ENCODE peak calls at places on chromosomes 12 and 14, in six cellular contexts. A is IMR-90, Y is neuronal stem cell, S is H9, N is trophoblast cell, V is H1. R is an unnamed sample.

GRCh38 chr14:68691031-68691864 is 101.6 kb downstream of the ZFP36L1 start:
- DNase-seq in V (no peak), Y (peak; percentile 79), A (no peak), S (peak; percentile 68), N (no peak), R (no peak)

GRCh38 chr12:57821474-57822214 is 3.1 kb upstream of the AVIL start:
- DNase-seq in Y (no peak), S (no peak), N (no peak), V (no peak), A (no peak), R (no peak)

GRCh38 chr12:87847147-87847546 is 182.1 kb downstream of the C12orf50 start:
- DNase-seq in Y (no peak), N (no peak), S (peak; percentile 46), V (no peak), A (no peak), R (no peak)

GRCh38 chr12:57106021-57106708 is 5.0 kb downstream of the STAT6 start:
- DNase-seq in V (no peak), A (no peak), Y (no peak), S (no peak), N (no peak), R (no peak)

GRCh38 chr14:87852107-87852506 is 140.9 kb downstream of the GALC start:
- DNase-seq in N (no peak), S (no peak), Y (no peak), A (no peak), V (no peak), R (no peak)

GRCh38 chr14:51395361-51395849 is 155.4 kb downstream of the TMX1 start:
- DNase-seq in N (peak; percentile 39), V (no peak), Y (no peak), A (peak; percentile 89), S (peak; percentile 38), R (peak; percentile 83)

GRCh38 chr14:105499256-105500035 is 8.4 kb downstream of the TEDC1 start:
- DNase-seq in N (peak; percentile 36), V (no peak), Y (no peak), A (no peak), S (peak; percentile 31), R (no peak)

GRCh38 chr14:62711351-62712023 is 333.8 kb downstream of the KCNH5 start:
- DNase-seq in V (no peak), A (no peak), Y (no peak), S (no peak), N (no peak), R (no peak)

GRCh38 chr14:71103662-71104484 is 196.6 kb downstream of the PCNX1 start:
- DNase-seq in A (peak; percentile 80), V (no peak), N (peak; percentile 84), Y (peak; percentile 37), S (no peak), R (peak; percentile 66)

GRCh38 chr12:90399317-90399716 is 555.7 kb downstream of the CCER1 start:
- DNase-seq in A (no peak), Y (no peak), V (no peak), N (no peak), S (no peak), R (peak; percentile 63)

GRCh38 chr12:1507308-1507707 is 87.1 kb downstream of the FBXL14 start:
- DNase-seq in Y (no peak), S (peak; percentile 25), N (no peak), V (no peak), A (no peak), R (no peak)

GRCh38 chr12:94141004-94141764 is 7.2 kb upstream of the PLXNC1 start:
- DNase-seq in S (no peak), A (no peak), V (no peak), N (no peak), Y (no peak), R (no peak)

GRCh38 chr14:75418779-75419768 is 8.7 kb upstream of the JDP2 start:
- DNase-seq in V (peak; percentile 79), Y (peak; percentile 33), S (peak; percentile 92), N (peak; percentile 34), A (no peak), R (no peak)

GRCh38 chr14:49940805-49941421 is 48.0 kb downstream of the ARF6 start:
- DNase-seq in A (peak; percentile 64), N (peak; percentile 82), Y (no peak), V (no peak), S (no peak), R (peak; percentile 45)

GRCh38 chr12:25386823-25387134 is 136.1 kb upstream of the KRAS start:
- DNase-seq in A (no peak), V (no peak), S (no peak), N (no peak), Y (no peak), R (no peak)

GRCh38 chr12:79143803-79144202 is 279.2 kb downstream of the SYT1 start:
- DNase-seq in S (no peak), N (no peak), Y (no peak), A (no peak), V (no peak), R (no peak)

GRCh38 chr12:123062682-123063426 is 82.4 kb downstream of the ARL6IP4 start:
- DNase-seq in Y (no peak), S (no peak), V (no peak), N (peak; percentile 94), A (peak; percentile 69), R (peak; percentile 89)

GRCh38 chr12:123064885-123065619 is 84.6 kb downstream of the ARL6IP4 start:
- DNase-seq in N (no peak), V (no peak), Y (no peak), A (no peak), S (no peak), R (no peak)

GRCh38 chr12:123064356-123064755 is 83.9 kb downstream of the ARL6IP4 start:
- DNase-seq in V (no peak), S (no peak), Y (no peak), A (no peak), N (no peak), R (no peak)

GRCh38 chr12:123061806-123062205 is 81.3 kb downstream of the ARL6IP4 start:
- DNase-seq in A (no peak), N (no peak), Y (no peak), V (no peak), S (no peak), R (no peak)

DNA sequence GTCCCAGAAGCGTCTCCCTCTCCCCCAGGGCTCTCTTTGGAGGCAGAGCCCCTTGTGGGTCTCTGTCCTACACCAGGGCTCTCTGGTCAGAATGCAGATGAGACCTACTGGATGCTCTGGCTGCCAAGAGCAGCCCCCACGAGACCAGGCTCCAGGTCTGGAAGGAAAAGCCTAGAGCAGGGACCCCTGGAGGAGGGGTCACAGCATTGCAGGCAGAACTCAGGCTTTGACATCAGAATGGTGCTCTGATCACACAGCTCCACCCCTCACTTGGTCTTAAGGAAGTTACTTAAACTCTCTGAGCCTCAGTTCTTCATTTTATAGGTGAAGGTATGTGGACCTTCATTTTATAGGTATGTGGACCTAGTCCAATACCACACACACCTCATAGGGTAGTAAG is 83.1 kb downstream of the ARL6IP4 start:
- DNase-seq in N (no peak), A (peak; percentile 28), V (peak; percentile 36), S (peak; percentile 84), Y (peak; percentile 33), R (peak; percentile 54)
- H4K91ac ChIP-seq in N (no peak overlapping the region), A (no peak overlapping the region), V (no peak overlapping the region), S (no peak overlapping the region), Y (no peak overlapping the region), R (no peak overlapping the region)

GRCh38 chr14:92400579-92401444 is 77.8 kb downstream of the SLC24A4 start:
- DNase-seq in V (no peak), N (peak; percentile 7), Y (no peak), S (no peak), A (peak; percentile 13), R (peak; percentile 88)
- H4K8ac ChIP-seq in V (no peak overlapping the region), N (no peak overlapping the region), Y (no peak overlapping the region), S (no peak overlapping the region), A (no peak overlapping the region), R (no peak overlapping the region)

GRCh38 chr12:121441555-121441954 is 41.6 kb downstream of the RNF34 start:
- DNase-seq in Y (no peak), S (peak; percentile 71), V (no peak), N (peak; percentile 24), A (no peak), R (no peak)
- H4K91ac ChIP-seq in Y (no peak overlapping the region), S (no peak overlapping the region), V (no peak overlapping the region), N (no peak overlapping the region), A (no peak overlapping the region), R (no peak overlapping the region)

GRCh38 chr12:130651188-130651587 is 64.9 kb downstream of the RIMBP2 start:
- DNase-seq in S (no peak), N (no peak), Y (no peak), V (no peak), A (no peak), R (no peak)
- H4K8ac ChIP-seq in S (no peak overlapping the region), N (no peak overlapping the region), Y (no peak overlapping the region), V (no peak overlapping the region), A (no peak overlapping the region), R (no peak overlapping the region)

GRCh38 chr12:30243426-30243825 is 452.2 kb downstream of the IPO8 start:
- DNase-seq in Y (no peak), S (no peak), V (no peak), A (no peak), N (no peak), R (peak; percentile 54)
- H4K91ac ChIP-seq in Y (no peak overlapping the region), S (no peak overlapping the region), V (no peak overlapping the region), A (no peak overlapping the region), N (no peak overlapping the region), R (no peak overlapping the region)

GRCh38 chr12:22904485-22904884 is 279.5 kb downstream of the ETNK1 start:
- DNase-seq in A (no peak), Y (no peak), V (no peak), S (no peak), N (peak; percentile 58), R (no peak)

GRCh38 chr12:22900401-22900800 is 275.4 kb downstream of the ETNK1 start:
- DNase-seq in N (no peak), A (no peak), S (no peak), Y (no peak), V (no peak), R (no peak)

GRCh38 chr12:22893878-22894277 is 268.9 kb downstream of the ETNK1 start:
- DNase-seq in N (no peak), A (no peak), S (no peak), Y (no peak), V (no peak), R (no peak)

DNA sequence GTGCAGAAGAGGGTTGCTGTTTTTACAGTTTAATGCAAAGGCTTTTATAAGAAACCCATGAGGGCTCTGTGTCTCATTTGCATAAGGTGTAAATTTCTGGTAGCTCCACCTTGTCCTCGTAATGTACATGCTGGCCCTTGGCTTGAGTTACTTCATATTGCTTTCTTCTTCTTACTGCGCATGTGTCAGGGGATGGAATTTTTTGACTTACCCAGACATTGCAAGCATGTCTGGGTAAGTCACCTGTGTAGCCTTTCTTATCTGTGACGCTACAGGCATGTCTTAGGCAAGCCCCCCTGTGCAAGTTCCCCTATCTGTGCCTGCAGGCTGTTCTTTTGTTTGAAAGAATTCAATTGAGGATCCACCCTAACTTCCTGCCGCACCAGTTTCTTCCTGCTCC is 274.2 kb downstream of the ETNK1 start:
- DNase-seq in N (peak; percentile 94), S (peak; percentile 68), V (no peak), A (no peak), Y (no peak), R (no peak)
- H4K8ac ChIP-seq in N (no peak overlapping the region), S (no peak overlapping the region), V (no peak overlapping the region), A (no peak overlapping the region), Y (no peak overlapping the region), R (no peak overlapping the region)

GRCh38 chr14:91831337-91831736 is 36.0 kb downstream of the TC2N start:
- DNase-seq in N (no peak), V (no peak), Y (no peak), S (no peak), A (no peak), R (no peak)
- H4K91ac ChIP-seq in N (no peak overlapping the region), V (no peak overlapping the region), Y (no peak overlapping the region), S (no peak overlapping the region), A (no peak overlapping the region), R (no peak overlapping the region)